ENCODE peak calls at places on chromosome 12, in seven cellular contexts. L is IMR-90, K is cardiac muscle cell, B is transverse colon, P is Caco-2, C is tibial artery, R is thoracic aorta. S is an unnamed sample.
A peak's percentile ranks its signal among the peaks of the same experiment; 100 is the strongest.

GRCh38 chr12:31732926-31733548 is 4.2 kb upstream of the AMN1 start:
- DNase-seq in L (peak; percentile 83), K (peak; percentile 80), B (no peak), P (peak; percentile 62), C (no peak), R (no peak), S (no peak)

GRCh38 chr12:82952946-82953345 is 266.2 kb downstream of the TMTC2 start:
- DNase-seq in L (no peak), K (no peak), B (no peak), P (no peak), C (no peak), R (no peak), S (no peak)

GRCh38 chr12:15629108-15629507 is 160.1 kb downstream of the EPS8 start:
- DNase-seq in L (peak; percentile 98), K (peak; percentile 99), B (peak; percentile 64), P (peak; percentile 95), C (peak; percentile 84), R (peak; percentile 53), S (peak; percentile 94)

GRCh38 chr12:98227162-98227561 is 288.2 kb upstream of the TMPO start:
- DNase-seq in L (peak; percentile 21), K (peak; percentile 39), B (no peak), P (no peak), C (no peak), R (no peak), S (no peak)

GRCh38 chr12:131363841-131364425 is 347.0 kb upstream of the SFSWAP start:
- DNase-seq in L (no peak), K (no peak), B (no peak), P (no peak), C (no peak), R (no peak), S (no peak)

GRCh38 chr12:52796839-52797528 is 1.1 kb upstream of the KRT3 start:
- DNase-seq in L (no peak), K (no peak), B (no peak), P (no peak), C (no peak), R (no peak), S (no peak)

GRCh38 chr12:14567311-14568195 is at the start of gene PLBD1:
- DNase-seq in L (no peak), K (peak; percentile 77), B (peak; percentile 71), P (peak; percentile 73), C (peak; percentile 57), R (peak; percentile 6), S (peak; percentile 76)

GRCh38 chr12:22372277-22372837 is 37.9 kb upstream of the ST8SIA1 start:
- DNase-seq in L (no peak), K (no peak), B (no peak), P (no peak), C (no peak), R (no peak), S (no peak)

GRCh38 chr12:54853933-54854538 is at the start of gene MUCL1:
- DNase-seq in L (peak; percentile 57), K (peak; percentile 77), B (peak; percentile 58), P (peak; percentile 67), C (peak; percentile 29), R (no peak), S (no peak)

GRCh38 chr12:57090456-57090855 is 1.5 kb downstream of the NAB2 start:
- DNase-seq in L (no peak), K (no peak), B (no peak), P (no peak), C (no peak), R (no peak), S (no peak)
- H3K4me1 ChIP-seq in L (peaks cover 41% of the 10 kb centered on the region), K (peaks cover 15% of the 10 kb centered on the region), B (peaks cover 84% of the 10 kb centered on the region), P (peaks cover 14% of the 10 kb centered on the region), C (peaks cover 55% of the 10 kb centered on the region), R (peaks cover 60% of the 10 kb centered on the region), S (peaks cover 71% of the 10 kb centered on the region)

GRCh38 chr12:108966378-108967151 is 54.3 kb downstream of the SVOP start:
- DNase-seq in L (no peak), K (no peak), B (no peak), P (no peak), C (no peak), R (no peak), S (no peak)

GRCh38 chr12:108972226-108972757 is 48.6 kb downstream of the SVOP start:
- DNase-seq in L (no peak), K (no peak), B (no peak), P (no peak), C (no peak), R (no peak), S (no peak)

GRCh38 chr12:108969622-108970021 is 51.2 kb downstream of the SVOP start:
- DNase-seq in L (no peak), K (no peak), B (no peak), P (no peak), C (no peak), R (no peak), S (no peak)

GRCh38 chr12:108964391-108965166 is 56.3 kb downstream of the SVOP start:
- DNase-seq in L (no peak), K (no peak), B (no peak), P (no peak), C (no peak), R (no peak), S (no peak)

GRCh38 chr12:108967869-108968540 is 52.9 kb downstream of the SVOP start:
- DNase-seq in L (no peak), K (peak; percentile 16), B (no peak), P (no peak), C (no peak), R (no peak), S (no peak)
- TF ChIP-seq CTCF in L (peak; percentile 19), K (peak; percentile 43), B (peak; percentile 48), P (peak; percentile 45), C (no peak), R (no peak), S (peak; percentile 38)

GRCh38 chr12:105335856-105336255 is 5.4 kb downstream of the C12orf75 start:
- DNase-seq in L (no peak), K (no peak), B (no peak), P (no peak), C (no peak), R (no peak), S (no peak)
- H3K4me1 ChIP-seq in L (peaks cover 25% of the 10 kb centered on the region), K (peaks cover 40% of the 10 kb centered on the region), B (peaks cover 14% of the 10 kb centered on the region), P (peaks cover 57% of the 10 kb centered on the region), C (peaks cover 33% of the 10 kb centered on the region), R (peaks cover 79% of the 10 kb centered on the region), S (peaks cover 5% of the 10 kb centered on the region)

GRCh38 chr12:1505576-1505975 is 88.8 kb downstream of the FBXL14 start:
- DNase-seq in L (no peak), K (no peak), B (no peak), P (no peak), C (no peak), R (no peak), S (no peak)
- TF ChIP-seq CTCF in L (no peak), K (no peak), B (no peak), P (no peak), C (no peak), R (no peak), S (no peak)

GRCh38 chr12:46208370-46208769 is 60.5 kb downstream of the SLC38A1 start:
- DNase-seq in L (no peak), K (no peak), B (no peak), P (no peak), C (no peak), R (no peak), S (no peak)
- H3K4me1 ChIP-seq in L (peaks cover 6% of the 10 kb centered on the region), K (peaks cover 59% of the 10 kb centered on the region), B (peaks cover 32% of the 10 kb centered on the region), P (no peaks in the 10 kb centered on the region), C (peaks cover 12% of the 10 kb centered on the region), R (peaks cover 37% of the 10 kb centered on the region), S (no peaks in the 10 kb centered on the region)

GRCh38 chr12:4355150-4355842 is 24.2 kb downstream of the FGF23 start:
- DNase-seq in L (no peak), K (peak; percentile 12), B (no peak), P (no peak), C (no peak), R (no peak), S (no peak)

GRCh38 chr12:4353785-4354208 is 25.7 kb downstream of the FGF23 start:
- DNase-seq in L (no peak), K (peak; percentile 3), B (no peak), P (no peak), C (no peak), R (no peak), S (no peak)

DNA sequence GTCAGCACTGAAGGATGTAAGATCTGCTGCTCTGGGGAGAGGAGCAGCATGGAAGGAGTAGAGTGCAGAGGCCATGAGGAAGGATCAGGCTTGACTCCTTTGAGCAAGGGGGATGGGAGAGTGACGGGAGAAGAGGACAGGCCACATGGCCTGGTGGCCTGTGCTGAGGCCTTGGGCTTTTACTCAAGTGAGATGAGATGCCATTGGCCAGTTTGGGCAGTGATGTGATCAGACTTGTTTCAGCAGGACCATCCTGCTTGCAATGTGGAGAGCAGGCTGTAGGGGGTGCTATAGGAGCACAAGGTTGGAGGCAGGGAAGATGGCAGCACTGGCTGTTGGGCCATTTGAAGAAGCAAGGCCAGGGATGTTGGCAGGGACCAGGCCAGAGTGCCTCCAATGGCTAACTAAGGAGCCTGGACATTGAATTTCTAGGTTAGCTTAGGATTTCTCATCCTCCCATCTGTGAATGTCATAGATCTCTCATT is 23.6 kb downstream of the FGF23 start:
- DNase-seq in L (peak; percentile 8), K (peak; percentile 27), B (peak; percentile 24), P (peak; percentile 67), C (no peak), R (no peak), S (no peak)
- TF ChIP-seq CTCF in L (peak; percentile 41), K (peak; percentile 36), B (peak; percentile 30), P (peak; percentile 51), C (no peak), R (no peak), S (no peak)

DNA sequence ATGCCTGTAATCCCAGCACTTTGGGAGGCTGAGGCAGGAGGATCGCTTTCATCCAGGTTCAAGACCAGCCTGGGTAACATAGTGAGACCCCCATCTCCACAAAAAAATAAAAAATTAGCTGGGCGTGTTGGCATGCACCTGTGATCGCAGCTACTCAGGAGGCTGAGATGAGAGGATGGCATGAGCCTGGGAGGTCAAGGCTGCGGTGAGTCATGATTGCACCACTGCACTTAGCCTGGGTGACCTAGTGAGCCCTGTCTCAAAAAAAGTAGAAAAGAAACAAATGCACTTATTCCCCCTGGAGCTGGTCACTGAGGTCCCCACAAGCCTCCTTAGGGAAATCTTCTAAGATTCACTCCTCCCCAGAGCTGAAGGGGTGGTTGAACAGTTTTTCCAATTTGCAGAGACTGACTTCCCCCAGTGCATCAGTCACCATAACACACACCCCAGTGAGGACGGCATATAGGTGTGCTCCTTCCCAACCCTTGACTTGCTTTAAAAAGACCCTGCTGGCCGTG is 1.6 kb downstream of the CD9 start:
- DNase-seq in L (no peak), K (no peak), B (no peak), P (no peak), C (no peak), R (no peak), S (no peak)
- H3K4me1 ChIP-seq in L (peaks cover 16% of the 10 kb centered on the region), K (peaks cover 11% of the 10 kb centered on the region), B (peaks cover 77% of the 10 kb centered on the region), P (peaks cover 49% of the 10 kb centered on the region), C (peaks cover 53% of the 10 kb centered on the region), R (peaks cover 65% of the 10 kb centered on the region), S (no peaks in the 10 kb centered on the region)

GRCh38 chr12:68899251-68899771 is 33.7 kb downstream of the CPM start:
- DNase-seq in L (peak; percentile 59), K (peak; percentile 92), B (peak; percentile 75), P (no peak), C (peak; percentile 62), R (no peak), S (no peak)
- TF ChIP-seq CTCF in L (peak; percentile 46), K (peak; percentile 71), B (peak; percentile 58), P (peak; percentile 78), C (peak; percentile 10), R (no peak), S (peak; percentile 43)

S was measured in right atrium auricular region.